ENCODE peak calls at places on chromosomes 13 and 19, in eight cellular contexts. One of them, this sample, is unnamed.

GRCh38 chr19:1206063-1206732 is 620 bp downstream of the STK11 start:
- DNase-seq in astrocyte of the cerebellum: no peak
- DNase-seq in stimulated activated CD4-positive, alpha-beta T cell treated with anti-CD3 and anti-CD28 coated beads, Interleukin-4, amount 100 ng/mL, for 24 hours: no peak
- DNase-seq in endothelial cell: peak
- DNase-seq in mesothelial cell of epicardium: no peak
- DNase-seq in uterus: no peak
- DNase-seq in A549: no peak
- DNase-seq in activated T-helper 1 cell treated with Interleukin-2 at 50 U/mL for 16 hours: no peak
- DNase-seq in this sample: no peak

GRCh38 chr13:44816701-44817684 is 172.3 kb downstream of the NUFIP1 start:
- DNase-seq in astrocyte of the cerebellum: no peak
- DNase-seq in stimulated activated CD4-positive, alpha-beta T cell treated with anti-CD3 and anti-CD28 coated beads, Interleukin-4, amount 100 ng/mL, for 24 hours: no peak
- DNase-seq in endothelial cell: no peak
- DNase-seq in mesothelial cell of epicardium: no peak
- DNase-seq in uterus: no peak
- DNase-seq in A549: peak
- DNase-seq in activated T-helper 1 cell treated with Interleukin-2 at 50 U/mL for 16 hours: no peak
- DNase-seq in this sample: no peak

GRCh38 chr19:34733266-34733825 is 697 bp upstream of the ZNF181 start:
- DNase-seq in astrocyte of the cerebellum: no peak
- DNase-seq in stimulated activated CD4-positive, alpha-beta T cell treated with anti-CD3 and anti-CD28 coated beads, Interleukin-4, amount 100 ng/mL, for 24 hours: no peak
- DNase-seq in endothelial cell: peak
- DNase-seq in mesothelial cell of epicardium: no peak
- DNase-seq in uterus: no peak
- DNase-seq in A549: no peak
- DNase-seq in activated T-helper 1 cell treated with Interleukin-2 at 50 U/mL for 16 hours: peak
- DNase-seq in this sample: no peak

GRCh38 chr13:35957996-35958395 is 173.2 kb downstream of the DCLK1 start:
- DNase-seq in astrocyte of the cerebellum: no peak
- DNase-seq in stimulated activated CD4-positive, alpha-beta T cell treated with anti-CD3 and anti-CD28 coated beads, Interleukin-4, amount 100 ng/mL, for 24 hours: no peak
- DNase-seq in endothelial cell: no peak
- DNase-seq in mesothelial cell of epicardium: no peak
- DNase-seq in uterus: no peak
- DNase-seq in A549: no peak
- DNase-seq in activated T-helper 1 cell treated with Interleukin-2 at 50 U/mL for 16 hours: no peak
- DNase-seq in this sample: no peak

GRCh38 chr13:30047154-30047874 is 196.9 kb upstream of the UBL3 start:
- DNase-seq in astrocyte of the cerebellum: no peak
- DNase-seq in stimulated activated CD4-positive, alpha-beta T cell treated with anti-CD3 and anti-CD28 coated beads, Interleukin-4, amount 100 ng/mL, for 24 hours: peak
- DNase-seq in endothelial cell: no peak
- DNase-seq in mesothelial cell of epicardium: no peak
- DNase-seq in uterus: no peak
- DNase-seq in A549: no peak
- DNase-seq in activated T-helper 1 cell treated with Interleukin-2 at 50 U/mL for 16 hours: no peak
- DNase-seq in this sample: no peak

GRCh38 chr13:25112856-25113255 is 16.9 kb downstream of the PABPC3 start:
- DNase-seq in astrocyte of the cerebellum: no peak
- DNase-seq in stimulated activated CD4-positive, alpha-beta T cell treated with anti-CD3 and anti-CD28 coated beads, Interleukin-4, amount 100 ng/mL, for 24 hours: no peak
- DNase-seq in endothelial cell: no peak
- DNase-seq in mesothelial cell of epicardium: no peak
- DNase-seq in uterus: no peak
- DNase-seq in A549: no peak
- DNase-seq in activated T-helper 1 cell treated with Interleukin-2 at 50 U/mL for 16 hours: no peak
- DNase-seq in this sample: no peak

GRCh38 chr19:43664008-43664407 is 6.0 kb downstream of the PLAUR start:
- DNase-seq in astrocyte of the cerebellum: no peak
- DNase-seq in stimulated activated CD4-positive, alpha-beta T cell treated with anti-CD3 and anti-CD28 coated beads, Interleukin-4, amount 100 ng/mL, for 24 hours: peak
- DNase-seq in endothelial cell: no peak
- DNase-seq in mesothelial cell of epicardium: no peak
- DNase-seq in uterus: no peak
- DNase-seq in A549: no peak
- DNase-seq in activated T-helper 1 cell treated with Interleukin-2 at 50 U/mL for 16 hours: no peak
- DNase-seq in this sample: no peak

GRCh38 chr19:4523306-4524110 is 5.2 kb upstream of the PLIN4 start:
- DNase-seq in astrocyte of the cerebellum: no peak
- DNase-seq in stimulated activated CD4-positive, alpha-beta T cell treated with anti-CD3 and anti-CD28 coated beads, Interleukin-4, amount 100 ng/mL, for 24 hours: peak
- DNase-seq in endothelial cell: peak
- DNase-seq in mesothelial cell of epicardium: no peak
- DNase-seq in uterus: no peak
- DNase-seq in A549: peak
- DNase-seq in activated T-helper 1 cell treated with Interleukin-2 at 50 U/mL for 16 hours: no peak
- DNase-seq in this sample: no peak

GRCh38 chr13:99473515-99473914 is 27.8 kb upstream of the TM9SF2 start:
- DNase-seq in astrocyte of the cerebellum: no peak
- DNase-seq in stimulated activated CD4-positive, alpha-beta T cell treated with anti-CD3 and anti-CD28 coated beads, Interleukin-4, amount 100 ng/mL, for 24 hours: no peak
- DNase-seq in endothelial cell: no peak
- DNase-seq in mesothelial cell of epicardium: no peak
- DNase-seq in uterus: no peak
- DNase-seq in A549: no peak
- DNase-seq in activated T-helper 1 cell treated with Interleukin-2 at 50 U/mL for 16 hours: no peak
- DNase-seq in this sample: no peak

GRCh38 chr19:1616396-1616795 is 11.1 kb upstream of the UQCR11 start:
- DNase-seq in astrocyte of the cerebellum: no peak
- DNase-seq in stimulated activated CD4-positive, alpha-beta T cell treated with anti-CD3 and anti-CD28 coated beads, Interleukin-4, amount 100 ng/mL, for 24 hours: no peak
- DNase-seq in endothelial cell: no peak
- DNase-seq in mesothelial cell of epicardium: no peak
- DNase-seq in uterus: no peak
- DNase-seq in A549: no peak
- DNase-seq in activated T-helper 1 cell treated with Interleukin-2 at 50 U/mL for 16 hours: no peak
- DNase-seq in this sample: no peak

GRCh38 chr13:112796190-112796915 is 106.5 kb downstream of the ATP11A start:
- DNase-seq in astrocyte of the cerebellum: no peak
- DNase-seq in stimulated activated CD4-positive, alpha-beta T cell treated with anti-CD3 and anti-CD28 coated beads, Interleukin-4, amount 100 ng/mL, for 24 hours: no peak
- DNase-seq in endothelial cell: no peak
- DNase-seq in mesothelial cell of epicardium: no peak
- DNase-seq in uterus: no peak
- DNase-seq in A549: no peak
- DNase-seq in activated T-helper 1 cell treated with Interleukin-2 at 50 U/mL for 16 hours: no peak
- DNase-seq in this sample: no peak

GRCh38 chr13:110421696-110422395 is 114.8 kb downstream of the COL4A2 start:
- DNase-seq in astrocyte of the cerebellum: peak
- DNase-seq in stimulated activated CD4-positive, alpha-beta T cell treated with anti-CD3 and anti-CD28 coated beads, Interleukin-4, amount 100 ng/mL, for 24 hours: no peak
- DNase-seq in endothelial cell: no peak
- DNase-seq in mesothelial cell of epicardium: no peak
- DNase-seq in uterus: no peak
- DNase-seq in A549: no peak
- DNase-seq in activated T-helper 1 cell treated with Interleukin-2 at 50 U/mL for 16 hours: no peak
- DNase-seq in this sample: no peak

GRCh38 chr13:75825599-75825998 is 189.5 kb downstream of the LMO7 start:
- DNase-seq in astrocyte of the cerebellum: no peak
- DNase-seq in stimulated activated CD4-positive, alpha-beta T cell treated with anti-CD3 and anti-CD28 coated beads, Interleukin-4, amount 100 ng/mL, for 24 hours: no peak
- DNase-seq in endothelial cell: no peak
- DNase-seq in mesothelial cell of epicardium: no peak
- DNase-seq in uterus: no peak
- DNase-seq in A549: no peak
- DNase-seq in activated T-helper 1 cell treated with Interleukin-2 at 50 U/mL for 16 hours: no peak
- DNase-seq in this sample: no peak

GRCh38 chr13:52850396-52851152 is 2.1 kb upstream of the PCDH8 start:
- DNase-seq in astrocyte of the cerebellum: no peak
- DNase-seq in stimulated activated CD4-positive, alpha-beta T cell treated with anti-CD3 and anti-CD28 coated beads, Interleukin-4, amount 100 ng/mL, for 24 hours: peak
- DNase-seq in endothelial cell: peak
- DNase-seq in mesothelial cell of epicardium: peak
- DNase-seq in uterus: peak
- DNase-seq in A549: peak
- DNase-seq in activated T-helper 1 cell treated with Interleukin-2 at 50 U/mL for 16 hours: no peak
- DNase-seq in this sample: no peak

GRCh38 chr13:106140476-106140875 is 395.0 kb downstream of the EFNB2 start:
- DNase-seq in astrocyte of the cerebellum: no peak
- DNase-seq in stimulated activated CD4-positive, alpha-beta T cell treated with anti-CD3 and anti-CD28 coated beads, Interleukin-4, amount 100 ng/mL, for 24 hours: no peak
- DNase-seq in endothelial cell: no peak
- DNase-seq in mesothelial cell of epicardium: no peak
- DNase-seq in uterus: no peak
- DNase-seq in A549: no peak
- DNase-seq in activated T-helper 1 cell treated with Interleukin-2 at 50 U/mL for 16 hours: no peak
- DNase-seq in this sample: no peak

GRCh38 chr13:68190826-68191225 is 960.7 kb upstream of the PCDH9 start:
- DNase-seq in astrocyte of the cerebellum: no peak
- DNase-seq in stimulated activated CD4-positive, alpha-beta T cell treated with anti-CD3 and anti-CD28 coated beads, Interleukin-4, amount 100 ng/mL, for 24 hours: no peak
- DNase-seq in endothelial cell: no peak
- DNase-seq in mesothelial cell of epicardium: no peak
- DNase-seq in uterus: no peak
- DNase-seq in A549: peak
- DNase-seq in activated T-helper 1 cell treated with Interleukin-2 at 50 U/mL for 16 hours: no peak
- DNase-seq in this sample: no peak

GRCh38 chr19:47778089-47778953 is at the start of gene SELENOW:
- DNase-seq in astrocyte of the cerebellum: peak
- DNase-seq in stimulated activated CD4-positive, alpha-beta T cell treated with anti-CD3 and anti-CD28 coated beads, Interleukin-4, amount 100 ng/mL, for 24 hours: peak
- DNase-seq in endothelial cell: peak
- DNase-seq in mesothelial cell of epicardium: peak
- DNase-seq in uterus: peak
- DNase-seq in A549: peak
- DNase-seq in activated T-helper 1 cell treated with Interleukin-2 at 50 U/mL for 16 hours: peak
- DNase-seq in this sample: peak

GRCh38 chr13:37023871-37024270 is 23.3 kb downstream of the EXOSC8 start:
- DNase-seq in astrocyte of the cerebellum: no peak
- DNase-seq in stimulated activated CD4-positive, alpha-beta T cell treated with anti-CD3 and anti-CD28 coated beads, Interleukin-4, amount 100 ng/mL, for 24 hours: no peak
- DNase-seq in endothelial cell: no peak
- DNase-seq in mesothelial cell of epicardium: no peak
- DNase-seq in uterus: no peak
- DNase-seq in A549: no peak
- DNase-seq in activated T-helper 1 cell treated with Interleukin-2 at 50 U/mL for 16 hours: no peak
- DNase-seq in this sample: no peak

GRCh38 chr19:39212377-39212742 is 8.3 kb upstream of the SYCN start:
- DNase-seq in astrocyte of the cerebellum: no peak
- DNase-seq in stimulated activated CD4-positive, alpha-beta T cell treated with anti-CD3 and anti-CD28 coated beads, Interleukin-4, amount 100 ng/mL, for 24 hours: peak
- DNase-seq in endothelial cell: peak
- DNase-seq in mesothelial cell of epicardium: no peak
- DNase-seq in uterus: no peak
- DNase-seq in A549: peak
- DNase-seq in activated T-helper 1 cell treated with Interleukin-2 at 50 U/mL for 16 hours: peak
- DNase-seq in this sample: no peak

GRCh38 chr13:31767175-31767900 is 28.0 kb downstream of the RXFP2 start:
- DNase-seq in astrocyte of the cerebellum: peak
- DNase-seq in stimulated activated CD4-positive, alpha-beta T cell treated with anti-CD3 and anti-CD28 coated beads, Interleukin-4, amount 100 ng/mL, for 24 hours: no peak
- DNase-seq in endothelial cell: no peak
- DNase-seq in mesothelial cell of epicardium: no peak
- DNase-seq in uterus: no peak
- DNase-seq in A549: no peak
- DNase-seq in activated T-helper 1 cell treated with Interleukin-2 at 50 U/mL for 16 hours: no peak
- DNase-seq in this sample: no peak

GRCh38 chr13:108267338-108267737 is 2.2 kb upstream of the TNFSF13B start:
- DNase-seq in astrocyte of the cerebellum: no peak
- DNase-seq in stimulated activated CD4-positive, alpha-beta T cell treated with anti-CD3 and anti-CD28 coated beads, Interleukin-4, amount 100 ng/mL, for 24 hours: no peak
- DNase-seq in endothelial cell: no peak
- DNase-seq in mesothelial cell of epicardium: no peak
- DNase-seq in uterus: no peak
- DNase-seq in A549: no peak
- DNase-seq in activated T-helper 1 cell treated with Interleukin-2 at 50 U/mL for 16 hours: no peak
- DNase-seq in this sample: no peak

GRCh38 chr13:42821437-42821836 is 40.1 kb downstream of the FAM216B start:
- DNase-seq in astrocyte of the cerebellum: peak
- DNase-seq in stimulated activated CD4-positive, alpha-beta T cell treated with anti-CD3 and anti-CD28 coated beads, Interleukin-4, amount 100 ng/mL, for 24 hours: no peak
- DNase-seq in endothelial cell: no peak
- DNase-seq in mesothelial cell of epicardium: no peak
- DNase-seq in uterus: no peak
- DNase-seq in A549: no peak
- DNase-seq in activated T-helper 1 cell treated with Interleukin-2 at 50 U/mL for 16 hours: no peak
- DNase-seq in this sample: no peak

GRCh38 chr13:32446778-32447465 is 19.0 kb upstream of the N4BP2L1 start:
- DNase-seq in astrocyte of the cerebellum: no peak
- DNase-seq in stimulated activated CD4-positive, alpha-beta T cell treated with anti-CD3 and anti-CD28 coated beads, Interleukin-4, amount 100 ng/mL, for 24 hours: no peak
- DNase-seq in endothelial cell: no peak
- DNase-seq in mesothelial cell of epicardium: no peak
- DNase-seq in uterus: no peak
- DNase-seq in A549: no peak
- DNase-seq in activated T-helper 1 cell treated with Interleukin-2 at 50 U/mL for 16 hours: no peak
- DNase-seq in this sample: no peak

GRCh38 chr19:10450191-10450852 is 30.0 kb downstream of the PDE4A start:
- DNase-seq in astrocyte of the cerebellum: no peak
- DNase-seq in stimulated activated CD4-positive, alpha-beta T cell treated with anti-CD3 and anti-CD28 coated beads, Interleukin-4, amount 100 ng/mL, for 24 hours: no peak
- DNase-seq in endothelial cell: no peak
- DNase-seq in mesothelial cell of epicardium: no peak
- DNase-seq in uterus: no peak
- DNase-seq in A549: no peak
- DNase-seq in activated T-helper 1 cell treated with Interleukin-2 at 50 U/mL for 16 hours: no peak
- DNase-seq in this sample: no peak

GRCh38 chr19:53912653-53913052 is 3.6 kb downstream of the CACNG7 start:
- DNase-seq in astrocyte of the cerebellum: no peak
- DNase-seq in stimulated activated CD4-positive, alpha-beta T cell treated with anti-CD3 and anti-CD28 coated beads, Interleukin-4, amount 100 ng/mL, for 24 hours: no peak
- DNase-seq in endothelial cell: peak
- DNase-seq in mesothelial cell of epicardium: no peak
- DNase-seq in uterus: no peak
- DNase-seq in A549: peak
- DNase-seq in activated T-helper 1 cell treated with Interleukin-2 at 50 U/mL for 16 hours: no peak
- DNase-seq in this sample: no peak

This sample was measured in prostate gland.